ENCODE peak calls at places on chromosomes 3 and 15, in four cellular contexts. I is psoas muscle, O is adipocyte, J is GM23248. R is an unnamed sample.
A peak's percentile ranks its signal among the peaks of the same experiment; 100 is the strongest.

GRCh38 chr15:93017521-93017920 is 71.5 kb downstream of the RGMA start:
- DNase-seq in I (no peak), J (peak; percentile 40), O (peak; percentile 92), R (no peak)

GRCh38 chr3:118909751-118910150 is 124.9 kb downstream of the IGSF11 start:
- DNase-seq in O (no peak), J (peak; percentile 5), I (no peak), R (no peak)

GRCh38 chr15:27092404-27092803 is 121.4 kb downstream of the GABRG3 start:
- DNase-seq in J (no peak), O (no peak), I (no peak), R (no peak)

GRCh38 chr3:123410149-123410515 is 38.8 kb downstream of the ADCY5 start:
- DNase-seq in I (no peak), J (no peak), O (no peak), R (no peak)

GRCh38 chr3:80771085-80771484 is 990.4 kb downstream of the GBE1 start:
- DNase-seq in J (peak; percentile 82), O (no peak), I (no peak), R (no peak)

GRCh38 chr3:157436583-157437300 is at the start of gene PTX3:
- DNase-seq in I (no peak), J (peak; percentile 87), O (peak; percentile 91), R (peak; percentile 57)

GRCh38 chr3:128323206-128324081 is 143.2 kb downstream of the DNAJB8 start:
- DNase-seq in J (no peak), O (no peak), I (no peak), R (no peak)

GRCh38 chr3:46682156-46682555 is 11.3 kb downstream of the ALS2CL start:
- DNase-seq in O (no peak), J (no peak), I (no peak), R (no peak)

GRCh38 chr3:107868449-107868848 is 222.4 kb downstream of the CD47 start:
- DNase-seq in I (no peak), J (no peak), O (no peak), R (no peak)

GRCh38 chr3:83002869-83003445 is 1241.5 kb upstream of the GBE1 start:
- DNase-seq in I (no peak), J (no peak), O (no peak), R (no peak)

GRCh38 chr3:125310623-125311076 is 64.5 kb downstream of the ZNF148 start:
- DNase-seq in O (no peak), J (no peak), I (no peak), R (no peak)

GRCh38 chr3:23248594-23249131 is 45.5 kb downstream of the UBE2E2 start:
- DNase-seq in I (no peak), J (no peak), O (no peak), R (no peak)

DNA sequence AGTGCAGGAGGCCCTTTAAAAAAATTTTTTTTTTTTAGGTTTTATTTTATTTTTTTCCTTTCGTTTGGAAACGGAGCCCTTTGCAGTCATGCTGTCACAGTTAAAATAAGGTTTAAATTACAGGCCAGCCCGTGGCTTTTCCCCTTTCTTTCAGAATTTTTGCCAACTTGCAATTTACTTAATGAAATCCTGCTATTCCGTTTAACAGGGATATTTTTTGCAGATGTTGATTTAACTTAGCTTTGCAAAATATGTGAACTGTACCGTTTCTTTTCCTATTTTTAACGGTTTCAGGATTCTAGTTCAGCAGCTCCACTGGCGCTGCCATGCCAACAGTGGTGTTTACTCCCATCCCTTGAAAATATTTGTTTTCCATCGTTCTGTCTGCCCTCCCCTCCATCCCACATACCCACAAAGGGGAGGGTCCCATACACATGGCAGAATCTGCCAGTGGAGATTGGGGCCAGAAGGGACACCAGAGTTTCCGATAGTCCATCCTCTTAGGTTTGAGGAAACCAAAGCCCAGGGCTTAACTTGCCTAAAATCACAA is 54.3 kb downstream of the SMAD6 start:
- DNase-seq in J (no peak), I (no peak), O (peak; percentile 33), R (no peak)
- H3K4me1 ChIP-seq in J (peaks cover 42% of the 10 kb centered on the region), I (no peaks in the 10 kb centered on the region), O (peaks cover 68% of the 10 kb centered on the region), R (peaks cover 8% of the 10 kb centered on the region)

GRCh38 chr3:57127849-57128566 is 37.1 kb downstream of the IL17RD start:
- DNase-seq in I (no peak), O (peak; percentile 94), J (peak; percentile 87), R (no peak)

GRCh38 chr3:57128863-57129602 is 36.1 kb downstream of the IL17RD start:
- DNase-seq in I (no peak), J (peak; percentile 37), O (peak; percentile 54), R (no peak)

GRCh38 chr3:57131210-57131588 is 34.0 kb downstream of the IL17RD start:
- DNase-seq in O (no peak), J (no peak), I (no peak), R (no peak)

GRCh38 chr3:57126244-57126643 is 38.9 kb downstream of the IL17RD start:
- DNase-seq in I (no peak), J (no peak), O (no peak), R (no peak)

GRCh38 chr3:57130426-57131209 is 34.5 kb downstream of the IL17RD start:
- DNase-seq in O (no peak), I (peak; percentile 64), J (no peak), R (no peak)
- H3K4me1 ChIP-seq in O (peaks cover 16% of the 10 kb centered on the region), I (no peaks in the 10 kb centered on the region), J (peaks cover 20% of the 10 kb centered on the region), R (no peaks in the 10 kb centered on the region)

GRCh38 chr3:185784317-185784716 is 40.5 kb downstream of the IGF2BP2 start:
- DNase-seq in J (no peak), O (no peak), I (no peak), R (no peak)
- H3K4me1 ChIP-seq in J (peaks cover 27% of the 10 kb centered on the region), O (peaks cover 8% of the 10 kb centered on the region), I (no peaks in the 10 kb centered on the region), R (peaks cover 8% of the 10 kb centered on the region)

GRCh38 chr15:62476163-62476562 is 311.1 kb upstream of the C2CD4B start:
- DNase-seq in I (no peak), J (no peak), O (no peak), R (no peak)
- H3K4me1 ChIP-seq in I (peaks cover 52% of the 10 kb centered on the region), J (peaks cover 31% of the 10 kb centered on the region), O (peaks cover 51% of the 10 kb centered on the region), R (no peaks in the 10 kb centered on the region)

R was measured in lung.